ENCODE peak calls at places on chromosomes 12 and 14, in ten cellular contexts. W, M, D, K, G, L, Q, C, J and F are unnamed samples.

GRCh38 chr14:55370883-55371455 is 40.7 kb downstream of the ATG14 start:
- DNase-seq in W (no peak), M (no peak), D (no peak), K (no peak), G (no peak), L (no peak), Q (no peak), C (no peak), J (no peak), F (no peak)

GRCh38 chr14:34826661-34827060 is 48.5 kb downstream of the BAZ1A start:
- DNase-seq in W (no peak), M (no peak), D (no peak), K (no peak), G (peak), L (no peak), Q (no peak), C (peak), J (no peak), F (no peak)

GRCh38 chr12:113096675-113097461 is 38.7 kb downstream of the RASAL1 start:
- DNase-seq in W (no peak), M (no peak), D (no peak), K (no peak), G (no peak), L (no peak), Q (no peak), C (no peak), J (no peak), F (no peak)

GRCh38 chr14:36747411-36748184 is 85.9 kb downstream of the PAX9 start:
- DNase-seq in W (no peak), M (no peak), D (no peak), K (no peak), G (peak), L (no peak), Q (no peak), C (no peak), J (peak), F (no peak)

GRCh38 chr12:56358836-56359532 is 923 bp downstream of the STAT2 start:
- DNase-seq in W (no peak), M (no peak), D (no peak), K (no peak), G (peak), L (peak), Q (peak), C (peak), J (no peak), F (peak)

GRCh38 chr12:74317078-74317581 is 220.5 kb upstream of the ATXN7L3B start:
- DNase-seq in W (no peak), M (peak), D (peak), K (no peak), G (peak), L (peak), Q (no peak), C (no peak), J (peak), F (no peak)

GRCh38 chr14:64873506-64874220 is 6.0 kb downstream of the SPTB start:
- DNase-seq in W (no peak), M (no peak), D (no peak), K (no peak), G (no peak), L (no peak), Q (no peak), C (peak), J (no peak), F (no peak)

GRCh38 chr14:37179896-37180502 is 7.6 kb upstream of the SLC25A21 start:
- DNase-seq in W (no peak), M (no peak), D (no peak), K (no peak), G (peak), L (no peak), Q (no peak), C (peak), J (no peak), F (no peak)

GRCh38 chr14:99075771-99076370 is 196.1 kb downstream of the BCL11B start:
- DNase-seq in W (no peak), M (no peak), D (no peak), K (no peak), G (no peak), L (no peak), Q (no peak), C (no peak), J (no peak), F (no peak)

GRCh38 chr12:104494816-104495158 is 38.0 kb downstream of the CHST11 start:
- DNase-seq in W (no peak), M (no peak), D (no peak), K (no peak), G (peak), L (no peak), Q (no peak), C (no peak), J (no peak), F (no peak)

GRCh38 chr12:91769736-91770135 is 375.9 kb downstream of the BTG1 start:
- DNase-seq in W (no peak), M (no peak), D (no peak), K (no peak), G (no peak), L (no peak), Q (no peak), C (no peak), J (no peak), F (no peak)

GRCh38 chr14:102939329-102939728 is 16.9 kb downstream of the AMN start:
- DNase-seq in W (no peak), M (no peak), D (no peak), K (no peak), G (no peak), L (no peak), Q (no peak), C (no peak), J (no peak), F (no peak)

GRCh38 chr14:73909681-73910080 is 23.0 kb downstream of the ZNF410 start:
- DNase-seq in W (no peak), M (no peak), D (no peak), K (no peak), G (no peak), L (no peak), Q (no peak), C (peak), J (no peak), F (no peak)

GRCh38 chr12:120089796-120090195 is 26.8 kb downstream of the RAB35 start:
- DNase-seq in W (no peak), M (no peak), D (no peak), K (no peak), G (no peak), L (no peak), Q (no peak), C (no peak), J (no peak), F (no peak)
- TF ChIP-seq CTCF in W (no peak), M (no peak), D (no peak), K (no peak), G (no peak), L (no peak), Q (no peak), C (no peak), J (no peak), F (no peak)

GRCh38 chr12:95593266-95593871 is 42.1 kb upstream of the USP44 start:
- DNase-seq in W (no peak), M (peak), D (no peak), K (no peak), G (no peak), L (no peak), Q (no peak), C (no peak), J (no peak), F (no peak)
- TF ChIP-seq CTCF in W (no peak), M (no peak), D (no peak), K (no peak), G (no peak), L (no peak), Q (no peak), C (no peak), J (no peak), F (no peak)

DNA sequence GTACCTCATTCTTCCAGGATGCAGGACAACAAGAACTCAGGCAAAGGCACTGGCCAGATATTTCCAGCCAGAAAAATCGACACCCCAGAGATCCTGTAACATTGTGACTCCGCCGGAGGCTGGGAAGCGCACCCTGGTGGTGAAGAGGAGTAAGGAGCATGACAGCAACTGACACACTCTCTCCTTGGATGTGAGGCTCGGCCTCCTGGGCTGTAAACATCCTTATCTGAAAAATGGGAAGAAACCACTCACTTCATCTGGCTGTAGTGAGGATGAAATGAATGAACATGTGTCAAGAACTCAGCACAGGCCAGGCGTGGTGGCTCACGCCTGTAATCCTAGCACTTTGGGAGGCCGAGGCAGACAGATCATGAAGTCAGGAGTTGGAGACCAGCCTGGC is 27.5 kb downstream of the TCHP start:
- DNase-seq in W (peak), M (no peak), D (peak), K (no peak), G (peak), L (no peak), Q (no peak), C (peak), J (peak), F (no peak)
- TF ChIP-seq CTCF in W (peak), M (peak), D (peak), K (no peak), G (peak), L (peak), Q (peak), C (peak), J (peak), F (peak)

DNA sequence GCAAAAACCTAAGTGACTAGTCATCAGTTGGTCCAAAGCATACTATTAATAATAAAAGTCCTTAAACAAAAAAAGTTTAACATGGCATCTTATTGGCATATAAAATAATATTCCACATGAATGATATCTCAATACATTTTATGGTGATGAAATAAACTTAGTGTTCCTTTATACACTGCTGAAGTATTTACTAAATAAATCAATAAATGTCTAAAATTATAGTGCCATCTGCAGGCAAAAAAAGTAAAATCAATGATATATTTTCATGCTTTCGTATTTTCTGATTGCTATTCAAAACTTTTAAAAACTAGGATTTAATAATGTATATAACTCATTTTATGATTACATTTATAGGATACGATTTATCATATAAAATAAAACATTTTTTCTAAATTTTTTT is 30.5 kb downstream of the PUS7L start:
- DNase-seq in W (no peak), M (no peak), D (no peak), K (no peak), G (peak), L (no peak), Q (no peak), C (no peak), J (no peak), F (no peak)
- TF ChIP-seq CTCF in W (no peak), M (peak), D (peak), K (no peak), G (peak), L (no peak), Q (no peak), C (peak), J (no peak), F (no peak)

GRCh38 chr14:86790408-86791364 is 1202.3 kb downstream of the GALC start:
- DNase-seq in W (no peak), M (no peak), D (no peak), K (no peak), G (no peak), L (no peak), Q (no peak), C (no peak), J (no peak), F (no peak)
- TF ChIP-seq CTCF in W (no peak), M (no peak), D (no peak), K (no peak), G (no peak), L (no peak), Q (no peak), C (no peak), J (no peak), F (peak)

GRCh38 chr12:47905313-47905730 is 528 bp upstream of the VDR start:
- DNase-seq in W (peak), M (peak), D (peak), K (no peak), G (no peak), L (no peak), Q (no peak), C (no peak), J (peak), F (no peak)
- TF ChIP-seq CTCF in W (peak), M (peak), D (no peak), K (no peak), G (peak), L (peak), Q (peak), C (peak), J (peak), F (peak)

GRCh38 chr12:76348079-76348901 is at the start of gene BBS10:
- DNase-seq in W (peak), M (peak), D (peak), K (peak), G (peak), L (peak), Q (peak), C (peak), J (peak), F (peak)

GRCh38 chr12:76341436-76342030 is 6.7 kb downstream of the BBS10 start:
- DNase-seq in W (no peak), M (no peak), D (no peak), K (no peak), G (no peak), L (no peak), Q (no peak), C (peak), J (no peak), F (no peak)

GRCh38 chr12:76346236-76346635 is 2.0 kb downstream of the BBS10 start:
- DNase-seq in W (no peak), M (no peak), D (no peak), K (no peak), G (peak), L (no peak), Q (no peak), C (peak), J (no peak), F (no peak)

GRCh38 chr12:76345569-76345968 is 2.6 kb downstream of the BBS10 start:
- DNase-seq in W (no peak), M (no peak), D (no peak), K (no peak), G (no peak), L (no peak), Q (no peak), C (no peak), J (no peak), F (no peak)

GRCh38 chr12:76346798-76347420 is 1.3 kb downstream of the BBS10 start:
- DNase-seq in W (peak), M (peak), D (no peak), K (no peak), G (peak), L (peak), Q (no peak), C (peak), J (peak), F (no peak)
- TF ChIP-seq CTCF in W (peak), M (peak), D (no peak), K (no peak), G (peak), L (peak), Q (peak), C (peak), J (peak), F (peak)

DNA sequence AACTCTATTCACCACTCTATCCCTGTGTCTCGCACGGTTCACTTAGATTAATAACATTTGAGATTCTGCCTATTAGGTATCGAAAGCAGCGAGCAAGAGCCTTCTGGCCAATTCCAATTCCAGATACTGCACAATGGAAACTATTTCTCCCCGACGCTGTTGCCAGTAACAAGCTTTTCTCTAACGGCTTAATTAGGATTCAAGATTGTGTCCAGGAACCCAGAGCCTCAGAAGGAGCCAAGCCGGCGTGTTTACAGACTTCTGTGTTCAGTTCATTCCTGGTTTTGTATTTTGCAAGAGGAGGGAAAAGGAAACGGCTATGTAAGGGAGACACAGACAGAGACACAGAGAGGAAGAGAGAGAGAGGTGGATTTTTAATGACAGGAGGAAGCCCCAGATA is 185.6 kb downstream of the DICER1 start:
- DNase-seq in W (no peak), M (peak), D (no peak), K (no peak), G (peak), L (peak), Q (no peak), C (no peak), J (no peak), F (no peak)
- TF ChIP-seq CTCF in W (no peak), M (no peak), D (no peak), K (no peak), G (no peak), L (no peak), Q (no peak), C (no peak), J (no peak), F (no peak)

GRCh38 chr12:94262228-94263010 is 114.0 kb downstream of the PLXNC1 start:
- DNase-seq in W (peak), M (peak), D (no peak), K (peak), G (peak), L (peak), Q (peak), C (peak), J (peak), F (peak)

GRCh38 chr12:94261781-94262180 is 113.4 kb downstream of the PLXNC1 start:
- DNase-seq in W (no peak), M (no peak), D (no peak), K (no peak), G (no peak), L (no peak), Q (no peak), C (no peak), J (no peak), F (no peak)

GRCh38 chr12:94260717-94261116 is 112.3 kb downstream of the PLXNC1 start:
- DNase-seq in W (no peak), M (no peak), D (no peak), K (no peak), G (no peak), L (no peak), Q (no peak), C (no peak), J (no peak), F (no peak)

GRCh38 chr12:94260017-94260416 is 111.6 kb downstream of the PLXNC1 start:
- DNase-seq in W (no peak), M (no peak), D (no peak), K (no peak), G (no peak), L (no peak), Q (no peak), C (no peak), J (no peak), F (no peak)

GRCh38 chr12:94261119-94261518 is 112.7 kb downstream of the PLXNC1 start:
- DNase-seq in W (no peak), M (no peak), D (no peak), K (no peak), G (no peak), L (no peak), Q (no peak), C (no peak), J (no peak), F (no peak)
- TF ChIP-seq CTCF in W (no peak), M (no peak), D (no peak), K (no peak), G (no peak), L (no peak), Q (no peak), C (no peak), J (no peak), F (no peak)

GRCh38 chr12:26056335-26056734 is 68.5 kb downstream of the BHLHE41 start:
- DNase-seq in W (no peak), M (no peak), D (no peak), K (no peak), G (peak), L (no peak), Q (no peak), C (peak), J (peak), F (peak)

GRCh38 chr12:26058818-26059217 is 66.0 kb downstream of the BHLHE41 start:
- DNase-seq in W (peak), M (no peak), D (no peak), K (no peak), G (no peak), L (no peak), Q (no peak), C (no peak), J (no peak), F (no peak)

GRCh38 chr12:26055087-26055486 is 69.8 kb downstream of the BHLHE41 start:
- DNase-seq in W (no peak), M (no peak), D (no peak), K (no peak), G (no peak), L (no peak), Q (no peak), C (no peak), J (no peak), F (no peak)

GRCh38 chr12:26062006-26062405 is 62.8 kb downstream of the BHLHE41 start:
- DNase-seq in W (no peak), M (no peak), D (no peak), K (no peak), G (no peak), L (no peak), Q (no peak), C (no peak), J (no peak), F (no peak)

GRCh38 chr12:26058308-26058707 is 66.5 kb downstream of the BHLHE41 start:
- DNase-seq in W (peak), M (no peak), D (no peak), K (no peak), G (no peak), L (no peak), Q (no peak), C (no peak), J (no peak), F (no peak)
- TF ChIP-seq CTCF in W (no peak), M (no peak), D (no peak), K (no peak), G (no peak), L (no peak), Q (no peak), C (no peak), J (no peak), F (peak)